ENCODE peak calls at places on chromosomes 13 and 19, in five cellular contexts. One of them, this sample, is unnamed.

GRCh38 chr19:48445256-48445605 is 552 bp upstream of the GRWD1 start:
- DNase-seq in H54: peak
- DNase-seq in MV-4-11: peak
- DNase-seq in NCI-H187 treated with DMSO at 0.1 percent for 48 hours: no peak
- DNase-seq in NB4: peak
- DNase-seq in this sample: peak

GRCh38 chr19:33064117-33064777 is 441 bp downstream of the RHPN2 start:
- DNase-seq in H54: peak
- DNase-seq in MV-4-11: no peak
- DNase-seq in NCI-H187 treated with DMSO at 0.1 percent for 48 hours: no peak
- DNase-seq in NB4: peak
- DNase-seq in this sample: no peak

GRCh38 chr19:1718382-1719315 is 34.7 kb upstream of the ONECUT3 start:
- DNase-seq in H54: no peak
- DNase-seq in MV-4-11: no peak
- DNase-seq in NCI-H187 treated with DMSO at 0.1 percent for 48 hours: no peak
- DNase-seq in NB4: no peak
- DNase-seq in this sample: no peak

GRCh38 chr19:582497-583197 is 7.0 kb upstream of the HCN2 start:
- DNase-seq in H54: no peak
- DNase-seq in MV-4-11: no peak
- DNase-seq in NCI-H187 treated with DMSO at 0.1 percent for 48 hours: no peak
- DNase-seq in NB4: no peak
- DNase-seq in this sample: no peak

GRCh38 chr19:13843104-13843921 is 33.6 kb upstream of the NANOS3 start:
- DNase-seq in H54: no peak
- DNase-seq in MV-4-11: no peak
- DNase-seq in NCI-H187 treated with DMSO at 0.1 percent for 48 hours: no peak
- DNase-seq in NB4: no peak
- DNase-seq in this sample: peak

GRCh38 chr13:78022164-78022877 is 103.7 kb upstream of the EDNRB start:
- DNase-seq in H54: peak
- DNase-seq in MV-4-11: peak
- DNase-seq in NCI-H187 treated with DMSO at 0.1 percent for 48 hours: no peak
- DNase-seq in NB4: peak
- DNase-seq in this sample: peak

GRCh38 chr13:97802213-97802612 is 151.3 kb upstream of the IPO5 start:
- DNase-seq in H54: no peak
- DNase-seq in MV-4-11: no peak
- DNase-seq in NCI-H187 treated with DMSO at 0.1 percent for 48 hours: no peak
- DNase-seq in NB4: no peak
- DNase-seq in this sample: no peak

GRCh38 chr19:2327773-2328400 is 499 bp downstream of the LSM7 start:
- DNase-seq in H54: peak
- DNase-seq in MV-4-11: peak
- DNase-seq in NCI-H187 treated with DMSO at 0.1 percent for 48 hours: no peak
- DNase-seq in NB4: peak
- DNase-seq in this sample: peak

GRCh38 chr19:31943305-31943704 is 402.1 kb upstream of the ZNF507 start:
- DNase-seq in H54: no peak
- DNase-seq in MV-4-11: no peak
- DNase-seq in NCI-H187 treated with DMSO at 0.1 percent for 48 hours: no peak
- DNase-seq in NB4: no peak
- DNase-seq in this sample: no peak

GRCh38 chr13:87078947-87079795 is 592.0 kb upstream of the SLITRK5 start:
- DNase-seq in H54: no peak
- DNase-seq in MV-4-11: no peak
- DNase-seq in NCI-H187 treated with DMSO at 0.1 percent for 48 hours: no peak
- DNase-seq in NB4: no peak
- DNase-seq in this sample: no peak

GRCh38 chr19:36488816-36489138 is 584 bp downstream of the ZNF566 start:
- DNase-seq in H54: peak
- DNase-seq in MV-4-11: peak
- DNase-seq in NCI-H187 treated with DMSO at 0.1 percent for 48 hours: no peak
- DNase-seq in NB4: peak
- DNase-seq in this sample: peak

GRCh38 chr19:10566658-10567410 is 1.0 kb upstream of the KRI1 start:
- DNase-seq in H54: no peak
- DNase-seq in MV-4-11: peak
- DNase-seq in NCI-H187 treated with DMSO at 0.1 percent for 48 hours: no peak
- DNase-seq in NB4: peak
- DNase-seq in this sample: no peak

GRCh38 chr13:27269114-27269665 is 1.4 kb upstream of the RASL11A start:
- DNase-seq in H54: no peak
- DNase-seq in MV-4-11: no peak
- DNase-seq in NCI-H187 treated with DMSO at 0.1 percent for 48 hours: no peak
- DNase-seq in NB4: no peak
- DNase-seq in this sample: no peak

GRCh38 chr19:58572026-58572817 is 913 bp downstream of the MZF1 start:
- DNase-seq in H54: no peak
- DNase-seq in MV-4-11: no peak
- DNase-seq in NCI-H187 treated with DMSO at 0.1 percent for 48 hours: no peak
- DNase-seq in NB4: no peak
- DNase-seq in this sample: no peak

GRCh38 chr19:15280915-15281683 is 48.9 kb upstream of the EPHX3 start:
- DNase-seq in H54: peak
- DNase-seq in MV-4-11: peak
- DNase-seq in NCI-H187 treated with DMSO at 0.1 percent for 48 hours: no peak
- DNase-seq in NB4: no peak
- DNase-seq in this sample: no peak

GRCh38 chr13:39023316-39023715 is 14.6 kb downstream of the PROSER1 start:
- DNase-seq in H54: no peak
- DNase-seq in MV-4-11: no peak
- DNase-seq in NCI-H187 treated with DMSO at 0.1 percent for 48 hours: no peak
- DNase-seq in NB4: no peak
- DNase-seq in this sample: no peak

GRCh38 chr19:40549007-40549708 is 27.5 kb upstream of the SHKBP1 start:
- DNase-seq in H54: no peak
- DNase-seq in MV-4-11: peak
- DNase-seq in NCI-H187 treated with DMSO at 0.1 percent for 48 hours: no peak
- DNase-seq in NB4: peak
- DNase-seq in this sample: no peak

GRCh38 chr19:37855098-37855497 is 51.3 kb downstream of the WDR87 start:
- DNase-seq in H54: no peak
- DNase-seq in MV-4-11: no peak
- DNase-seq in NCI-H187 treated with DMSO at 0.1 percent for 48 hours: no peak
- DNase-seq in NB4: no peak
- DNase-seq in this sample: no peak

GRCh38 chr13:42967660-42968059 is 24.4 kb downstream of the EPSTI1 start:
- DNase-seq in H54: no peak
- DNase-seq in MV-4-11: no peak
- DNase-seq in NCI-H187 treated with DMSO at 0.1 percent for 48 hours: no peak
- DNase-seq in NB4: no peak
- DNase-seq in this sample: no peak

GRCh38 chr19:18486746-18487145 is 35.1 kb downstream of the ELL start:
- DNase-seq in H54: no peak
- DNase-seq in MV-4-11: no peak
- DNase-seq in NCI-H187 treated with DMSO at 0.1 percent for 48 hours: no peak
- DNase-seq in NB4: no peak
- DNase-seq in this sample: no peak

GRCh38 chr19:34512254-34512796 is 30.8 kb downstream of the WTIP start:
- DNase-seq in H54: no peak
- DNase-seq in MV-4-11: no peak
- DNase-seq in NCI-H187 treated with DMSO at 0.1 percent for 48 hours: no peak
- DNase-seq in NB4: no peak
- DNase-seq in this sample: no peak

GRCh38 chr13:23889598-23890224 is 511 bp upstream of the MIPEP start:
- DNase-seq in H54: no peak
- DNase-seq in MV-4-11: no peak
- DNase-seq in NCI-H187 treated with DMSO at 0.1 percent for 48 hours: no peak
- DNase-seq in NB4: peak
- DNase-seq in this sample: peak

GRCh38 chr13:28494537-28494860 is 429 bp downstream of the FLT1 start:
- DNase-seq in H54: no peak
- DNase-seq in MV-4-11: no peak
- DNase-seq in NCI-H187 treated with DMSO at 0.1 percent for 48 hours: no peak
- DNase-seq in NB4: peak
- DNase-seq in this sample: no peak